ENCODE peak calls at places on chromosomes 4 and X, in six cellular contexts. Y, M, V, U, J and A are unnamed samples.

GRCh38 chrX:151734446-151734845 is at the start of gene CNGA2:
- DNase-seq in J (no peak), V (no peak), M (no peak), U (no peak), Y (no peak), A (no peak)

GRCh38 chr4:150096625-150097024 is 18.4 kb downstream of the DCLK2 start:
- DNase-seq in J (no peak), U (peak), M (no peak), V (no peak), Y (no peak), A (no peak)

GRCh38 chr4:113325876-113326615 is 276.6 kb downstream of the ANK2 start:
- DNase-seq in J (no peak), U (no peak), Y (no peak), M (no peak), V (no peak), A (no peak)

GRCh38 chr4:2343476-2343875 is 75.0 kb downstream of the ZFYVE28 start:
- DNase-seq in U (no peak), J (peak), V (no peak), Y (peak), M (no peak), A (no peak)

GRCh38 chrX:15055146-15055930 is 182.1 kb downstream of the MOSPD2 start:
- DNase-seq in V (no peak), J (no peak), M (peak), U (no peak), Y (no peak), A (no peak)

GRCh38 chr4:73676881-73677323 is 56.7 kb upstream of the RASSF6 start:
- DNase-seq in M (peak), Y (no peak), J (no peak), U (peak), V (no peak), A (no peak)

GRCh38 chr4:119040261-119040660 is 95.4 kb upstream of the MYOZ2 start:
- DNase-seq in J (no peak), V (no peak), U (no peak), Y (no peak), M (peak), A (no peak)

GRCh38 chrX:1528186-1528883 is 8.7 kb downstream of the P2RY8 start:
- DNase-seq in J (no peak), Y (no peak), U (no peak), V (peak), M (no peak), A (no peak)

GRCh38 chrX:7706032-7706431 is 136.9 kb upstream of the VCX start:
- DNase-seq in Y (no peak), M (peak), U (peak), V (no peak), J (no peak), A (no peak)

GRCh38 chr4:77372375-77372774 is 215.4 kb downstream of the CCNG2 start:
- DNase-seq in U (no peak), M (no peak), J (no peak), Y (no peak), V (no peak), A (no peak)

GRCh38 chr4:73021634-73022033 is 47.9 kb downstream of the COX18 start:
- DNase-seq in U (no peak), V (peak), Y (no peak), J (no peak), M (peak), A (peak)

GRCh38 chr4:47213539-47213938 is 182.2 kb downstream of the GABRB1 start:
- DNase-seq in U (no peak), Y (no peak), V (no peak), J (no peak), M (peak), A (no peak)

GRCh38 chr4:164304861-164305260 is 449.1 kb upstream of the SMIM31 start:
- DNase-seq in U (no peak), V (no peak), M (peak), J (no peak), Y (no peak), A (no peak)

GRCh38 chrX:42456301-42456700 is 321.7 kb downstream of the PPP1R2C start:
- DNase-seq in Y (no peak), V (no peak), M (no peak), U (no peak), J (no peak), A (no peak)

GRCh38 chr4:76984788-76985211 is 35.2 kb downstream of the SEPTIN11 start:
- DNase-seq in M (peak), Y (no peak), J (no peak), U (no peak), V (no peak), A (no peak)

GRCh38 chr4:151484396-151485102 is 75.6 kb downstream of the FHIP1A start:
- DNase-seq in Y (no peak), U (no peak), J (no peak), V (no peak), M (peak), A (no peak)

GRCh38 chrX:104137496-104137895 is 19.3 kb downstream of the SLC25A53 start:
- DNase-seq in J (no peak), Y (no peak), U (no peak), V (peak), M (peak), A (no peak)

GRCh38 chr4:15778191-15778741 is at the start of gene CD38:
- DNase-seq in M (peak), Y (peak), V (peak), J (no peak), U (no peak), A (peak)

GRCh38 chrX:103530540-103530939 is 11.3 kb upstream of the RAB40A start:
- DNase-seq in M (no peak), U (no peak), J (no peak), Y (no peak), V (no peak), A (no peak)

GRCh38 chrX:20863649-20864048 is 510.6 kb upstream of the CNKSR2 start:
- DNase-seq in V (no peak), U (no peak), M (no peak), J (no peak), Y (no peak), A (no peak)

GRCh38 chr4:8765084-8765483 is 106.6 kb downstream of the HMX1 start:
- DNase-seq in Y (peak), V (no peak), J (peak), U (no peak), M (no peak), A (peak)

GRCh38 chr4:85500110-85500867 is 25.3 kb downstream of the ARHGAP24 start:
- DNase-seq in V (no peak), J (no peak), Y (no peak), U (no peak), M (peak), A (no peak)

GRCh38 chrX:15564981-15565579 is 35.7 kb downstream of the ACE2 start:
- DNase-seq in U (peak), M (peak), Y (peak), V (peak), J (peak), A (peak)

GRCh38 chrX:138150709-138151108 is 560.8 kb downstream of the FGF13 start:
- DNase-seq in Y (no peak), J (no peak), M (no peak), U (no peak), V (peak), A (no peak)

GRCh38 chrX:22357621-22358020 is 84.9 kb downstream of the CBLL2 start:
- DNase-seq in V (no peak), M (peak), Y (no peak), U (no peak), J (no peak), A (no peak)

GRCh38 chr4:86818845-86819244 is 30.3 kb downstream of the SLC10A6 start:
- DNase-seq in J (no peak), V (peak), M (no peak), U (no peak), Y (no peak), A (no peak)

GRCh38 chr4:137531951-137532868 is at the start of gene PCDH18:
- DNase-seq in V (peak), J (peak), Y (peak), M (peak), U (no peak), A (peak)

GRCh38 chr4:173057442-173057841 is 111.2 kb upstream of the GALNT7 start:
- DNase-seq in V (no peak), M (peak), J (no peak), Y (no peak), U (peak), A (no peak)

GRCh38 chr4:110344165-110344564 is 131.8 kb upstream of the ENPEP start:
- DNase-seq in M (peak), V (peak), J (no peak), U (no peak), Y (no peak), A (no peak)

GRCh38 chr4:2243682-2244380 is 1.9 kb upstream of the HAUS3 start:
- DNase-seq in J (peak), Y (peak), M (no peak), U (peak), V (peak), A (peak)

GRCh38 chr4:71132486-71132885 is 139.0 kb downstream of the DCK start:
- DNase-seq in J (no peak), U (no peak), Y (no peak), M (peak), V (no peak), A (no peak)

GRCh38 chrX:38282044-38282443 is 45.3 kb downstream of the RPGR start:
- DNase-seq in Y (no peak), V (no peak), J (no peak), U (no peak), M (no peak), A (no peak)